ENCODE peak calls at places on chromosomes 13 and 19, in eight cellular contexts. U is OCI-LY7, T is testis, H is tibial nerve, Z is GM12878, N is H1, I is tibial artery, K is uterus. B is an unnamed sample. For H3K9me3, the result is how much of the 10 kb centered on the place peaks cover.

GRCh38 chr13:26991508-26992181 is 180.0 kb downstream of the USP12 start:
- DNase-seq in Z (no peak), N (no peak), K (no peak), H (no peak), I (no peak), T (peak), U (no peak), B (no peak)

GRCh38 chr13:37595162-37595561 is 3.4 kb downstream of the POSTN start:
- DNase-seq in I (no peak), H (no peak), T (no peak), K (no peak), U (no peak), Z (no peak), N (no peak), B (peak)

GRCh38 chr13:50055454-50055853 is 40.2 kb downstream of the KCNRG start:
- DNase-seq in I (no peak), N (no peak), H (no peak), Z (no peak), T (no peak), U (no peak), K (no peak), B (no peak)

GRCh38 chr13:112725346-112726017 is 35.6 kb downstream of the ATP11A start:
- DNase-seq in U (no peak), T (no peak), K (no peak), N (no peak), H (no peak), I (no peak), Z (peak), B (no peak)

GRCh38 chr19:35609881-35610353 is 2.6 kb upstream of the HAUS5 start:
- DNase-seq in I (no peak), K (no peak), N (no peak), U (peak), Z (peak), H (no peak), T (no peak), B (no peak)

GRCh38 chr13:25371608-25372274 is at the start of gene ATP8A2:
- DNase-seq in K (no peak), I (no peak), Z (no peak), T (no peak), U (no peak), H (no peak), N (peak), B (no peak)

GRCh38 chr19:51366999-51367564 is 894 bp upstream of the ETFB start:
- DNase-seq in U (peak), T (peak), K (no peak), Z (no peak), N (no peak), I (no peak), H (no peak), B (no peak)

GRCh38 chr13:48679941-48680630 is 26.4 kb downstream of the CYSLTR2 start:
- DNase-seq in Z (no peak), I (no peak), U (no peak), N (no peak), T (no peak), K (no peak), H (no peak), B (no peak)

GRCh38 chr13:114056205-114057013 is 76.0 kb downstream of the RASA3 start:
- DNase-seq in T (no peak), N (no peak), Z (no peak), H (no peak), U (no peak), K (no peak), I (no peak), B (no peak)

GRCh38 chr19:50000038-50000890 is 24.9 kb downstream of the VRK3 start:
- DNase-seq in N (no peak), I (no peak), T (no peak), Z (no peak), K (no peak), H (no peak), U (no peak), B (no peak)

GRCh38 chr13:21517576-21517975 is 58.5 kb upstream of the ZDHHC20 start:
- DNase-seq in Z (no peak), U (no peak), T (no peak), I (no peak), N (no peak), K (no peak), H (no peak), B (no peak)

GRCh38 chr13:34864650-34865049 is 77.4 kb upstream of the NBEA start:
- DNase-seq in U (no peak), T (no peak), I (no peak), Z (no peak), N (no peak), H (no peak), K (peak), B (no peak)

GRCh38 chr19:51698296-51698695 is 5.2 kb downstream of the SPACA6 start:
- DNase-seq in I (no peak), N (no peak), K (no peak), Z (no peak), T (no peak), H (no peak), U (no peak), B (no peak)

GRCh38 chr13:64758520-64758919 is 2471.6 kb downstream of the PCDH9 start:
- DNase-seq in I (no peak), H (no peak), K (no peak), U (no peak), N (no peak), Z (no peak), T (no peak), B (no peak)

GRCh38 chr19:32061304-32061703 is 284.1 kb upstream of the ZNF507 start:
- DNase-seq in N (no peak), K (no peak), I (no peak), Z (no peak), U (no peak), H (no peak), T (no peak), B (no peak)

GRCh38 chr13:50081106-50081898 is 66.1 kb downstream of the KCNRG start:
- DNase-seq in H (no peak), K (peak), I (peak), Z (no peak), T (peak), N (peak), U (peak), B (no peak)

GRCh38 chr19:48443262-48443661 is 2.5 kb upstream of the GRWD1 start:
- DNase-seq in U (no peak), I (no peak), K (no peak), H (no peak), Z (no peak), T (no peak), N (no peak), B (no peak)

GRCh38 chr13:65112123-65113075 is 2117.7 kb downstream of the PCDH9 start:
- DNase-seq in I (no peak), U (no peak), N (no peak), H (no peak), T (no peak), Z (no peak), K (no peak), B (no peak)

GRCh38 chr13:76889254-76889653 is 3.0 kb upstream of the KCTD12 start:
- DNase-seq in I (no peak), K (no peak), H (no peak), Z (no peak), U (no peak), N (no peak), T (no peak), B (no peak)

GRCh38 chr19:8585894-8586750 is 8.9 kb upstream of the MYO1F start:
- DNase-seq in K (no peak), Z (no peak), N (peak), H (no peak), T (peak), U (peak), I (no peak), B (no peak)

GRCh38 chr19:11200931-11201330 is 3.6 kb upstream of the KANK2 start:
- DNase-seq in I (no peak), H (no peak), U (no peak), K (no peak), Z (no peak), T (no peak), N (no peak), B (no peak)

GRCh38 chr19:27776020-27776419 is 1436.9 kb downstream of the UQCRFS1 start:
- DNase-seq in H (no peak), T (no peak), Z (no peak), K (no peak), N (peak), U (peak), I (no peak), B (no peak)

GRCh38 chr19:27775395-27775794 is 1437.6 kb downstream of the UQCRFS1 start:
- DNase-seq in Z (no peak), I (no peak), K (no peak), H (no peak), U (peak), N (no peak), T (no peak), B (no peak)

GRCh38 chr19:27773318-27774094 is 1439.4 kb downstream of the UQCRFS1 start:
- DNase-seq in U (no peak), N (no peak), K (no peak), I (no peak), H (no peak), T (no peak), Z (no peak), B (no peak)

GRCh38 chr19:27774337-27774736 is 1438.6 kb downstream of the UQCRFS1 start:
- DNase-seq in U (peak), N (peak), Z (no peak), T (no peak), I (no peak), K (no peak), H (no peak), B (no peak)

DNA sequence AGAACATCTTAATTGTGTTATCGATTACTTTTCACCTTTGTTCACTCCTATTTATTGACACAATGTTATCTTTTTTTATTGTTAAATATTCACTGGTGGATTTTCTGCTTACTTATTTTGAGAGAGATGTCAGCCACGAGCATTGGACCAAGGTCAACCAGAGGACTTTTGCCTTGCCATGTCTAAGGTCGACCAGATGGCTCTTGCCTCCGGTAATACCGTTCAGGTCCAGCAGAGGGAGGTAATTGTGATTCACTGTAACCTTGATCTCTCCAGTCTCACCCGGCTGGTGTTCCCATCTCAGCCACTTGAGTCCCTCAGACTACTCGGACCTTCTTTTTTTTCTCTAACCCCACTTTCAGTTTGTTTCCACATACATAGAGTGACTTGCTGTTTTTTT is 1438.1 kb downstream of the UQCRFS1 start:
- DNase-seq in T (no peak), K (no peak), N (peak), I (no peak), H (no peak), U (peak), Z (no peak), B (no peak)
- H3K9me3 ChIP-seq in T (under half), K (under half), N (under half), I (under half), H (under half), U (under half), Z (under half), B (under half)

GRCh38 chr19:17418710-17419109 is 1.1 kb upstream of the MVB12A start:
- DNase-seq in K (no peak), I (no peak), N (no peak), T (no peak), Z (no peak), H (no peak), U (no peak), B (no peak)
- H3K4me3 ChIP-seq in K (peak), I (no peak), N (no peak), T (peak), Z (peak), H (no peak), U (peak), B (no peak)

DNA sequence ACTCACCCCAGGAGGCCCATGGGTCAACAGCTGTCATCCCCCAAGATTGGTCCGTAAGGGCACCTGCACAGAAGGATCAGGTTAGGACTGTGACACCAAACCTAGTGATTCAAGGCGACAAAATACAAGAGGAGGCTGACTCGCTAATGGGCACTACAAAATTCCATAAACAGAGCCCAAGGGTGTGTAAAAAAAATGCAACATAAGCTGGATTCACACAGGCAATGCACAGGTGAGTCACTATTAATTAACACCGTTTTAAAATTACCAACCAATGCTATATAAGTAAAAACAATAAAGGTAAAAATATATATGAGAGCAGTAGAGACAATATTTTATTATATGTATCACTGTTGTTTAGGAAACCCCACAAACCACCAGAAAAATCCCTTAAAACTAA is 1.9 kb downstream of the ZNF606 start:
- DNase-seq in U (no peak), H (no peak), N (no peak), T (no peak), I (no peak), K (no peak), Z (no peak), B (no peak)
- H3K9me3 ChIP-seq in U (under half), H (half or more), N (under half), T (under half), I (under half), K (under half), Z (under half), B (under half)

DNA sequence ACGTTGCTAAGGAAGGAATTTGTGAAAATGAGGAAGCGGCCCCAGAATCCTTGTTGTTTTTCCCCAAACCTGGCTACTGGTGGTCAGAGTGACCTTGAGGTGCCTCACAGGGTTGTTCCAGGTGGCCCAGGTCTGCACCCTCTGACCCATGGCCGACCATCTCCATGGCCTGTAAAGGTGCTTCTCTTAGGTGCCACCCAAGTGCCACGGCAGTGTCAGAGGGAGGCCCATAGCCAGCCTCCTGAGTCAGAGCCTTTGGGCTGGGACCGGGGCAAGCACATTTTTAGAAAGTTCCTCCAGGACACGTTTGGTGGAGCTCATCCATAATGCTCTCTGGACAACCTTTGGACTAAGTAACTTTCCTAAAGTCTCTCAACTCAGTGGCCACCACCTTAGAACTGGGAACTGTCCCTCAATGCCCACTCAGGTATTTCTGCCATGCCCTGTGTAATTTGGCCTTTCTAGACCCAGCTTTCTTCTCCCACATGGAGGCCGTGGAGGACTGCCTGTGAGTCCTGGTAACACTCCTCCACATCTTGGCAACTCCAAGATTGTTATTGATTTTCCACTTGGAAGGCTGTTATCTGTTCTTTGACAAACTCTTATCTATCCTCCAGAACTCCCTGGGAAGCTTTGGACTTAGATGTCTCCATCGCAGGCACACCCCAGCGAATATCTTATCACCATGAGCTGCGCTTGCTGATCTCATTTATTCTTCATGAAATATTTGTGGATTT is 84.1 kb upstream of the IRS2 start:
- DNase-seq in H (no peak), N (no peak), T (no peak), K (no peak), Z (no peak), U (no peak), I (no peak), B (no peak)
- H3K4me3 ChIP-seq in H (no peak), N (no peak), T (peak), K (peak), Z (no peak), U (no peak), I (peak), B (no peak)

GRCh38 chr13:44930280-44930679 is 59.0 kb downstream of the NUFIP1 start:
- DNase-seq in K (no peak), U (no peak), I (no peak), H (no peak), T (no peak), Z (no peak), N (no peak), B (no peak)
- H3K9me3 ChIP-seq in K (under half), U (under half), I (under half), H (under half), T (under half), Z (under half), N (under half), B (under half)

DNA sequence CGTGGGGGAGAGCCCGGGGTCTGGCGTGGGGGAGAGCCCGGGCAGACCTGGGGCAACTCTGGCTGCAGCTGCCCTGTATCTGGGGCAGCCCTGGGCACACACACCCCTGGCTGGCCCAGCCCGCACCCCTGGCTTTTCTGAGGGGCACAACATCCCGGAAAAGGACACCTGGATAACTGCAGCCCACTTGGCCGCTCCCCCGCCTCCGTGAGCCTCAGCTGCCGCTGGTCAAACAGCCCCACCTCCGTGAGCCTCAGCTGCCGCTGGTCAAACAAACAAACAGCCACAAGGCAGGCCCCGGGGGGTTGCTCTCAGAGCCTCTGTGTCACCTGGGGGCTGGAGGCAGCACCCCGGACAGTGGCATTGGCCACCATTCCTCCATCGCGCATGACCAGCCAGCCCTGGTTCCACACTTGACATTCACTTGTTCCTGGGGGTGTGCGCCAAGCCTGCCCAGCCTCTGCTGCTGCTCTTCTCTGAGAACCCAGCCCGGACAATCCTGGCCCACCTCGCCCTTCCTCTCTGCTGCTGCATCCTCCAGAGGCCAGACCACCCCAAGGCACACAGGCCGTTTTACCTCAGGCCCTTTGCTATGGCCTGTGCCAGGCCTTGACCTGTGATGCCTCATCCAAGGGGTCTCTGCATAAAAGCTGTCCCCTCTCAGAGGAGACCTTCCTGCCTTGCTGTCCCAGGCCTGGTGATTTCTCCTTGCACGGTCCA is 19.9 kb downstream of the CEBPG start:
- DNase-seq in T (no peak), K (no peak), Z (no peak), N (no peak), U (no peak), I (peak), H (peak), B (no peak)
- H3K4me3 ChIP-seq in T (no peak), K (no peak), Z (no peak), N (no peak), U (no peak), I (no peak), H (no peak), B (no peak)